ENCODE peak calls at places on chromosomes 3 and 15, in eight cellular contexts. One of them, this sample, is unnamed.

GRCh38 chr3:66554178-66554577 is 53.4 kb upstream of the LRIG1 start:
- DNase-seq in naive thymus-derived CD8-positive, alpha-beta T cell: no peak
- DNase-seq in CD8-positive, alpha-beta T cell: no peak
- DNase-seq in GM10248: no peak
- DNase-seq in progenitor cell of endocrine pancreas: no peak
- DNase-seq in A549: peak
- DNase-seq in heart left ventricle: no peak
- DNase-seq in NCI-H1436: no peak
- DNase-seq in this sample: no peak

GRCh38 chr3:13644341-13645082 is 95.6 kb downstream of the FBLN2 start:
- DNase-seq in naive thymus-derived CD8-positive, alpha-beta T cell: no peak
- DNase-seq in CD8-positive, alpha-beta T cell: no peak
- DNase-seq in GM10248: no peak
- DNase-seq in progenitor cell of endocrine pancreas: no peak
- DNase-seq in A549: no peak
- DNase-seq in heart left ventricle: no peak
- DNase-seq in NCI-H1436: no peak
- DNase-seq in this sample: no peak

GRCh38 chr3:72047472-72047871 is 262.5 kb upstream of the PROK2 start:
- DNase-seq in naive thymus-derived CD8-positive, alpha-beta T cell: no peak
- DNase-seq in CD8-positive, alpha-beta T cell: no peak
- DNase-seq in GM10248: no peak
- DNase-seq in progenitor cell of endocrine pancreas: no peak
- DNase-seq in A549: no peak
- DNase-seq in heart left ventricle: no peak
- DNase-seq in NCI-H1436: no peak
- DNase-seq in this sample: no peak

GRCh38 chr3:57556459-57557087 is 499 bp downstream of the PDE12 start:
- DNase-seq in naive thymus-derived CD8-positive, alpha-beta T cell: no peak
- DNase-seq in CD8-positive, alpha-beta T cell: no peak
- DNase-seq in GM10248: peak
- DNase-seq in progenitor cell of endocrine pancreas: peak
- DNase-seq in A549: no peak
- DNase-seq in heart left ventricle: peak
- DNase-seq in NCI-H1436: no peak
- DNase-seq in this sample: no peak

GRCh38 chr15:69092159-69092558 is 68.3 kb upstream of the GLCE start:
- DNase-seq in naive thymus-derived CD8-positive, alpha-beta T cell: no peak
- DNase-seq in CD8-positive, alpha-beta T cell: no peak
- DNase-seq in GM10248: no peak
- DNase-seq in progenitor cell of endocrine pancreas: no peak
- DNase-seq in A549: peak
- DNase-seq in heart left ventricle: no peak
- DNase-seq in NCI-H1436: no peak
- DNase-seq in this sample: no peak

GRCh38 chr3:129954509-129954908 is 20.0 kb upstream of the TRH start:
- DNase-seq in naive thymus-derived CD8-positive, alpha-beta T cell: no peak
- DNase-seq in CD8-positive, alpha-beta T cell: no peak
- DNase-seq in GM10248: no peak
- DNase-seq in progenitor cell of endocrine pancreas: no peak
- DNase-seq in A549: no peak
- DNase-seq in heart left ventricle: no peak
- DNase-seq in NCI-H1436: no peak
- DNase-seq in this sample: no peak

GRCh38 chr3:63969866-63970265 is 53.4 kb downstream of the PSMD6 start:
- DNase-seq in naive thymus-derived CD8-positive, alpha-beta T cell: no peak
- DNase-seq in CD8-positive, alpha-beta T cell: no peak
- DNase-seq in GM10248: no peak
- DNase-seq in progenitor cell of endocrine pancreas: no peak
- DNase-seq in A549: no peak
- DNase-seq in heart left ventricle: no peak
- DNase-seq in NCI-H1436: no peak
- DNase-seq in this sample: no peak

GRCh38 chr3:131470377-131470776 is 32.4 kb downstream of the MRPL3 start:
- DNase-seq in naive thymus-derived CD8-positive, alpha-beta T cell: no peak
- DNase-seq in CD8-positive, alpha-beta T cell: no peak
- DNase-seq in GM10248: no peak
- DNase-seq in progenitor cell of endocrine pancreas: no peak
- DNase-seq in A549: no peak
- DNase-seq in heart left ventricle: no peak
- DNase-seq in NCI-H1436: no peak
- DNase-seq in this sample: no peak

GRCh38 chr3:123448503-123449091 is at the start of gene ADCY5:
- DNase-seq in naive thymus-derived CD8-positive, alpha-beta T cell: no peak
- DNase-seq in CD8-positive, alpha-beta T cell: no peak
- DNase-seq in GM10248: peak
- DNase-seq in progenitor cell of endocrine pancreas: no peak
- DNase-seq in A549: peak
- DNase-seq in heart left ventricle: peak
- DNase-seq in NCI-H1436: no peak
- DNase-seq in this sample: peak

GRCh38 chr3:55469957-55470526 is 17.1 kb downstream of the WNT5A start:
- DNase-seq in naive thymus-derived CD8-positive, alpha-beta T cell: no peak
- DNase-seq in CD8-positive, alpha-beta T cell: no peak
- DNase-seq in GM10248: no peak
- DNase-seq in progenitor cell of endocrine pancreas: no peak
- DNase-seq in A549: no peak
- DNase-seq in heart left ventricle: no peak
- DNase-seq in NCI-H1436: no peak
- DNase-seq in this sample: no peak